ENCODE peak calls at places on chromosomes 7 and 10, in five cellular contexts. One of them, this sample, is unnamed.

GRCh38 chr10:32256613-32257437 is 90.1 kb downstream of the EPC1 start:
- DNase-seq in M059J: peak; percentile 32
- DNase-seq in HuH-7: peak; percentile 61
- DNase-seq in G401: peak; percentile 82
- DNase-seq in head of caudate nucleus: peak; percentile 43
- DNase-seq in this sample: peak; percentile 84

GRCh38 chr7:128148676-128149075 is 92.4 kb upstream of the LEP start:
- DNase-seq in G401: no peak
- DNase-seq in M059J: no peak
- DNase-seq in HuH-7: no peak
- DNase-seq in head of caudate nucleus: no peak
- DNase-seq in this sample: no peak

GRCh38 chr7:21767300-21767900 is 178.3 kb downstream of the CDCA7L start:
- DNase-seq in HuH-7: peak; percentile 66
- DNase-seq in head of caudate nucleus: peak; percentile 64
- DNase-seq in G401: peak; percentile 60
- DNase-seq in M059J: peak; percentile 84
- DNase-seq in this sample: peak; percentile 68

GRCh38 chr10:72692057-72692891 is at the start of gene MCU:
- DNase-seq in G401: peak; percentile 99
- DNase-seq in HuH-7: peak; percentile 15
- DNase-seq in head of caudate nucleus: peak; percentile 100
- DNase-seq in M059J: peak; percentile 66
- DNase-seq in this sample: peak; percentile 99

GRCh38 chr7:26117142-26117807 is 34.7 kb upstream of the NFE2L3 start:
- DNase-seq in G401: no peak
- DNase-seq in M059J: peak; percentile 13
- DNase-seq in HuH-7: peak; percentile 17
- DNase-seq in head of caudate nucleus: no peak
- DNase-seq in this sample: no peak

GRCh38 chr10:3825244-3825643 is 40.2 kb upstream of the KLF6 start:
- DNase-seq in M059J: peak; percentile 90
- DNase-seq in HuH-7: peak; percentile 58
- DNase-seq in head of caudate nucleus: no peak
- DNase-seq in G401: no peak
- DNase-seq in this sample: no peak

GRCh38 chr7:109387530-109387929 is 817.9 kb downstream of the DNAJB9 start:
- DNase-seq in M059J: no peak
- DNase-seq in G401: no peak
- DNase-seq in head of caudate nucleus: no peak
- DNase-seq in HuH-7: no peak
- DNase-seq in this sample: no peak

GRCh38 chr7:424961-425793 is 94.5 kb downstream of the PDGFA start:
- DNase-seq in HuH-7: no peak
- DNase-seq in G401: peak; percentile 25
- DNase-seq in M059J: peak; percentile 11
- DNase-seq in head of caudate nucleus: peak; percentile 80
- DNase-seq in this sample: peak; percentile 84

GRCh38 chr7:29019275-29019820 is 61.2 kb upstream of the TRIL start:
- DNase-seq in head of caudate nucleus: no peak
- DNase-seq in M059J: peak; percentile 29
- DNase-seq in HuH-7: no peak
- DNase-seq in G401: peak; percentile 57
- DNase-seq in this sample: peak; percentile 25

GRCh38 chr10:7887417-7887816 is 69.1 kb downstream of the TAF3 start:
- DNase-seq in G401: no peak
- DNase-seq in head of caudate nucleus: no peak
- DNase-seq in HuH-7: no peak
- DNase-seq in M059J: peak; percentile 24
- DNase-seq in this sample: no peak

GRCh38 chr7:30925913-30926312 is 14.3 kb downstream of the AQP1 start:
- DNase-seq in HuH-7: no peak
- DNase-seq in G401: no peak
- DNase-seq in head of caudate nucleus: peak; percentile 1
- DNase-seq in M059J: no peak
- DNase-seq in this sample: no peak